ENCODE peak calls at places on chromosomes 5 and 9, in four cellular contexts. W is breast epithelium, C is prostate gland, D is A549. R is an unnamed sample.

GRCh38 chr9:13485068-13485596 is 205.6 kb upstream of the MPDZ start:
- DNase-seq in D (no peak), C (peak), W (peak), R (peak)

GRCh38 chr9:35726876-35727438 is 5.0 kb downstream of the TLN1 start:
- DNase-seq in C (no peak), W (no peak), D (no peak), R (peak)

GRCh38 chr9:114007991-114008666 is 70.0 kb downstream of the AMBP start:
- DNase-seq in D (no peak), W (peak), C (no peak), R (no peak)

GRCh38 chr9:113649054-113649453 is 185.5 kb downstream of the RGS3 start:
- DNase-seq in W (no peak), C (no peak), D (no peak), R (peak)

GRCh38 chr9:125890793-125891192 is 143.6 kb downstream of the PBX3 start:
- DNase-seq in D (no peak), W (no peak), C (no peak), R (no peak)

GRCh38 chr5:9409413-9410089 is 136.3 kb downstream of the SEMA5A start:
- DNase-seq in D (no peak), C (no peak), W (no peak), R (no peak)

GRCh38 chr5:138824924-138825863 is 49.9 kb downstream of the LRRTM2 start:
- DNase-seq in W (no peak), D (peak), C (no peak), R (no peak)

GRCh38 chr9:73152445-73152844 is 780 bp downstream of the ANXA1 start:
- DNase-seq in W (no peak), D (no peak), C (no peak), R (no peak)

GRCh38 chr9:569276-569675 is 272.2 kb upstream of the DMRT1 start:
- DNase-seq in D (no peak), C (no peak), W (no peak), R (no peak)

GRCh38 chr9:98121096-98121495 is 2.1 kb upstream of the TRIM14 start:
- DNase-seq in C (peak), W (peak), D (no peak), R (peak)

GRCh38 chr5:172095368-172095960 is 89.0 kb upstream of the FBXW11 start:
- DNase-seq in W (no peak), D (no peak), C (no peak), R (no peak)

GRCh38 chr5:154370119-154370518 is 75.7 kb upstream of the SAP30L start:
- DNase-seq in W (no peak), C (no peak), D (no peak), R (no peak)

GRCh38 chr9:71853084-71853483 is 57.9 kb downstream of the ABHD17B start:
- DNase-seq in D (no peak), W (no peak), C (no peak), R (no peak)

GRCh38 chr5:179616002-179616594 is 7.4 kb downstream of the HNRNPH1 start:
- DNase-seq in C (no peak), D (no peak), W (no peak), R (no peak)

GRCh38 chr9:108750656-108751175 is 105.1 kb downstream of the ACTL7B start:
- DNase-seq in D (no peak), W (no peak), C (no peak), R (no peak)

GRCh38 chr5:30103056-30104020 is 1090.1 kb upstream of the CDH6 start:
- DNase-seq in C (no peak), D (peak), W (no peak), R (no peak)

GRCh38 chr9:93829271-93830223 is 125.6 kb downstream of the BARX1 start:
- DNase-seq in W (no peak), D (no peak), C (no peak), R (no peak)

GRCh38 chr5:79471556-79471955 is 42.4 kb downstream of the HOMER1 start:
- DNase-seq in D (no peak), C (no peak), W (no peak), R (peak)

GRCh38 chr5:13498279-13498678 is 446.2 kb downstream of the DNAH5 start:
- DNase-seq in W (no peak), D (no peak), C (no peak), R (no peak)

GRCh38 chr5:143659614-143660238 is 152.2 kb upstream of the HMHB1 start:
- DNase-seq in C (no peak), D (peak), W (no peak), R (no peak)

GRCh38 chr9:76459691-76460635 is 981 bp downstream of the GCNT1 start:
- DNase-seq in D (peak), C (peak), W (peak), R (peak)

GRCh38 chr9:22622823-22623222 is 176.2 kb downstream of the DMRTA1 start:
- DNase-seq in D (no peak), C (no peak), W (no peak), R (no peak)

GRCh38 chr5:99715921-99716320 is 787.1 kb upstream of the CHD1 start:
- DNase-seq in D (no peak), C (no peak), W (no peak), R (no peak)

GRCh38 chr5:172768573-172769323 is 2.2 kb downstream of the DUSP1 start:
- DNase-seq in D (no peak), C (no peak), W (peak), R (peak)

GRCh38 chr9:93205045-93205768 is 21.3 kb downstream of the WNK2 start:
- DNase-seq in W (no peak), C (peak), D (no peak), R (no peak)

GRCh38 chr5:157574456-157575095 is 999 bp downstream of the ADAM19 start:
- DNase-seq in W (no peak), C (no peak), D (no peak), R (no peak)

GRCh38 chr9:14766299-14766698 is 43.8 kb upstream of the CER1 start:
- DNase-seq in C (no peak), D (no peak), W (no peak), R (no peak)

GRCh38 chr5:180832638-180833068 is 28.4 kb downstream of the ZFP62 start:
- DNase-seq in D (no peak), C (no peak), W (no peak), R (no peak)

GRCh38 chr5:180825768-180826525 is 23.3 kb upstream of the MGAT1 start:
- DNase-seq in C (peak), W (peak), D (no peak), R (peak)

GRCh38 chr5:180830253-180831138 is 27.9 kb upstream of the MGAT1 start:
- DNase-seq in W (peak), C (peak), D (peak), R (peak)

GRCh38 chr5:180831139-180832080 is 28.8 kb upstream of the MGAT1 start:
- DNase-seq in D (peak), C (peak), W (peak), R (peak)

DNA sequence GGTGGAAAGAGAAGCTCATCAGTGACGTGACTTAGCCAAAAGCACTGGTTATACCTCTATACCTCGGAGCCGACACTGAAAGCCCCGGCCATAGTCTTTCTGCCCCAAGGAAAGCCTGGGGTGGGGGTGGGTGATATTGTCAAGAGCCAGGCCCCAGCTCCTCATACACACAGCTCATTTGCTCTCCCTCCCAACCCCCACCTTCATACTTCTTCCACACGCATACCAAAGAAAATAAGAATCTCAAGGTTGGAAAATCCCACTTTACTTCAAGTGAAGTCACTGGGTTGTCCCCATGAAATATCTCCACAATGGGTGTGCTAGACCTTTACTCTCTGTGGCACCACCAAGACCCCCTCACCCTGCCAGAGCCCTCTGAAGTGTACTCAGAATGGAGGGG is 27.1 kb upstream of the MGAT1 start:
- DNase-seq in W (no peak), C (no peak), D (no peak), R (no peak)
- H3K4me3 ChIP-seq in W (peak), C (no peak), D (peak), R (peak)

GRCh38 chr5:132496631-132497487 is 6.3 kb upstream of the IRF1 start:
- DNase-seq in D (peak), C (peak), W (peak), R (peak)
- TF ChIP-seq POLR2A in D (peak), C (peak), W (no peak), R (no peak)

GRCh38 chr5:121516997-121517396 is 334.7 kb upstream of the FTMT start:
- DNase-seq in D (no peak), W (no peak), C (no peak), R (no peak)
- H3K4me3 ChIP-seq in D (no peak), W (no peak), C (no peak), R (no peak)

GRCh38 chr9:87084407-87084806 is 137.1 kb upstream of the GAS1 start:
- DNase-seq in C (no peak), D (no peak), W (no peak), R (no peak)
- TF ChIP-seq POLR2A in C (no peak), D (no peak), W (no peak), R (no peak)

GRCh38 chr5:128536861-128537305 is 1.2 kb downstream of the FBN2 start:
- DNase-seq in C (no peak), D (no peak), W (no peak), R (no peak)
- H3K4me3 ChIP-seq in C (peak), D (peak), W (peak), R (peak)